ENCODE peak calls at places on chromosomes 4 and X, in five cellular contexts. L, V, N, X and J are unnamed samples.

GRCh38 chrX:8672176-8672575 is 59.8 kb downstream of the ANOS1 start:
- ATAC-seq in L (no peak), V (no peak), N (no peak), X (no peak), J (no peak)

GRCh38 chrX:19571708-19572107 is 56.4 kb upstream of the MAP3K15 start:
- ATAC-seq in L (no peak), V (no peak), N (peak), X (no peak), J (peak)

GRCh38 chr4:56680266-56680665 is 830 bp downstream of the HOPX start:
- ATAC-seq in L (peak), V (no peak), N (no peak), X (no peak), J (no peak)

GRCh38 chr4:126758493-126758892 is 874.3 kb upstream of the INTU start:
- ATAC-seq in L (peak), V (no peak), N (peak), X (no peak), J (no peak)

GRCh38 chrX:153829799-153830631 is at the start of gene PDZD4:
- ATAC-seq in L (peak), V (peak), N (no peak), X (peak), J (peak)

GRCh38 chrX:110418220-110418856 is 59.7 kb downstream of the RTL9 start:
- ATAC-seq in L (peak), V (no peak), N (no peak), X (no peak), J (no peak)

GRCh38 chr4:114941522-114941921 is 171.9 kb downstream of the NDST4 start:
- ATAC-seq in L (no peak), V (no peak), N (no peak), X (no peak), J (no peak)

GRCh38 chr4:7052923-7053715 is 9.9 kb downstream of the TADA2B start:
- ATAC-seq in L (peak), V (no peak), N (no peak), X (peak), J (peak)

GRCh38 chrX:16140448-16140847 is 17.1 kb downstream of the GRPR start:
- ATAC-seq in L (no peak), V (peak), N (peak), X (no peak), J (no peak)

GRCh38 chr4:140102406-140102805 is 51.6 kb downstream of the MAML3 start:
- ATAC-seq in L (no peak), V (no peak), N (no peak), X (no peak), J (peak)

GRCh38 chr4:108783666-108784463 is 21.0 kb upstream of the ETNPPL start:
- ATAC-seq in L (no peak), V (no peak), N (no peak), X (no peak), J (no peak)

GRCh38 chr4:82626251-82626868 is 64.6 kb upstream of the TMEM150C start:
- ATAC-seq in L (no peak), V (no peak), N (no peak), X (peak), J (no peak)